ENCODE peak calls at places on chromosomes 7 and 10, in eight cellular contexts. Q is suprapubic skin, E is neural progenitor cell, P is IMR-90, H is left ventricle myocardium inferior, F is hepatocyte, B is aorta, G is AG04450. K is an unnamed sample.

GRCh38 chr10:126917975-126918908 is 13.0 kb downstream of the DOCK1 start:
- DNase-seq in F (no peak), B (no peak), P (no peak), H (no peak), G (no peak), E (peak; percentile 39), Q (peak; percentile 52), K (no peak)

GRCh38 chr10:58350619-58351323 is 16.0 kb downstream of the UBE2D1 start:
- DNase-seq in P (peak; percentile 57), Q (no peak), E (no peak), F (no peak), B (no peak), G (no peak), H (no peak), K (no peak)

GRCh38 chr10:118173326-118173725 is 126.6 kb upstream of the RAB11FIP2 start:
- DNase-seq in F (no peak), G (no peak), E (no peak), B (no peak), Q (no peak), H (no peak), P (no peak), K (no peak)

GRCh38 chr10:113905756-113906155 is 51.3 kb downstream of the NHLRC2 start:
- DNase-seq in G (no peak), F (no peak), H (no peak), E (no peak), B (no peak), Q (no peak), P (no peak), K (no peak)

GRCh38 chr7:131234719-131235488 is 92.8 kb upstream of the MKLN1 start:
- DNase-seq in Q (no peak), F (no peak), G (no peak), H (no peak), P (peak; percentile 13), E (no peak), B (no peak), K (no peak)

GRCh38 chr7:74252893-74253292 is 1.3 kb downstream of the RFC2 start:
- DNase-seq in F (no peak), B (no peak), P (no peak), G (no peak), H (no peak), E (no peak), Q (no peak), K (no peak)

GRCh38 chr7:19519443-19519977 is 189.3 kb downstream of the POLR1F start:
- DNase-seq in H (peak; percentile 20), G (no peak), E (no peak), F (no peak), B (no peak), P (no peak), Q (no peak), K (no peak)

GRCh38 chr10:6617319-6618076 is 37.4 kb upstream of the PRKCQ start:
- DNase-seq in E (no peak), H (no peak), B (no peak), Q (no peak), F (no peak), G (no peak), P (no peak), K (no peak)

GRCh38 chr7:148807451-148807850 is 76.6 kb downstream of the EZH2 start:
- DNase-seq in H (no peak), F (no peak), B (no peak), E (no peak), P (no peak), G (no peak), Q (no peak), K (no peak)

GRCh38 chr7:148806187-148806586 is 77.9 kb downstream of the EZH2 start:
- DNase-seq in Q (no peak), E (no peak), H (no peak), P (no peak), B (no peak), G (no peak), F (no peak), K (no peak)

GRCh38 chr7:148811892-148812291 is 72.2 kb downstream of the EZH2 start:
- DNase-seq in H (no peak), F (no peak), E (no peak), P (no peak), Q (no peak), G (no peak), B (no peak), K (no peak)

GRCh38 chr7:148813890-148814289 is 70.2 kb downstream of the EZH2 start:
- DNase-seq in F (no peak), H (no peak), G (no peak), E (no peak), P (no peak), Q (no peak), B (no peak), K (no peak)

DNA sequence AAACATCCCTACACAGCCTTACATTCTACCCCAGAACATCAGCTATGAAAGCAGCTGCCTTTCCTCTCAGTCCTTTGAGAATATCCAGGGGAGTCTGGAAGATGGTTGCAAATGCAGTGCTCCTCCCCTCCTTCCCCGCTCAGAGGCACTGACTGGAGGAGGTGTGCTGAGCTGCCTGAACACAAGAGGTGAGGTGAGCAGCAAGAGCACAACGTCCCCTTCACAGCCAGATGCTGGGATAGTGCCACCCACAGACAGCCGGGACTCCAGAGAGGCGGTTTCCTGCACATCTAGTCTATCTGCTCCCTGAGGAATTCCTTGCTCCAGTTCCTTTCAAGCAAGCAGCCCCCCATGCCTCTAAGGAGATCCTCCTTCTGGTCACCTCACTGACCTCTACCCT is 74.2 kb downstream of the EZH2 start:
- DNase-seq in H (no peak), B (no peak), Q (no peak), G (no peak), F (no peak), E (peak; percentile 10), P (no peak), K (peak; percentile 55)
- H3K4me3 ChIP-seq in H (no peak overlapping the region), B (no peak overlapping the region), Q (no peak overlapping the region), G (no peak overlapping the region), F (no peak overlapping the region), E (no peak overlapping the region), P (no peak overlapping the region), K (no peak overlapping the region)

DNA sequence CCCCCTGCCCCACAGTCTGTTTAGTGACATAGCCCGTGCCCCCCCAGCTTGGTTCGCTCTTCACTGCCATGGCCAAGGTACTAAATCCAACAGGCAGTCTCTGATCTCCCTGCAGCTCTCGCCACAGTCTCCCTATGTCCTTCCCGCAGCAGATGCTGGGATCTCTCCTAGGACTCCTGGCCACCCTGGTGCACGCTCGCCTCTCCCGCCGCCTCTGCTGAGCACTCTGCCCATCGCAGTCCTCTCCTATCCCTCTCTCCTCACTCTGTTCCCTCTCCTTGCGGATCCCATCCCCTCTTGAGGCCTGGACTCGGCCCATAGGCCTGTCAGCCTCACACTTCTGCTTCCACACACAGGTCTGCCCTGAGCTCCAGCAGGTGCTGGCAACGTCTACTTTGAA is 204.8 kb upstream of the TCERG1L start:
- DNase-seq in G (no peak), P (no peak), B (no peak), E (no peak), H (no peak), Q (no peak), F (no peak), K (peak; percentile 40)
- H3K27me3 ChIP-seq in G (no peaks in the 10 kb centered on the region), P (no peaks in the 10 kb centered on the region), B (no peaks in the 10 kb centered on the region), E (no peaks in the 10 kb centered on the region), H (peaks cover 80% of the 10 kb centered on the region), Q (peaks cover 11% of the 10 kb centered on the region), F (peaks cover 7% of the 10 kb centered on the region), K (no peaks in the 10 kb centered on the region)

DNA sequence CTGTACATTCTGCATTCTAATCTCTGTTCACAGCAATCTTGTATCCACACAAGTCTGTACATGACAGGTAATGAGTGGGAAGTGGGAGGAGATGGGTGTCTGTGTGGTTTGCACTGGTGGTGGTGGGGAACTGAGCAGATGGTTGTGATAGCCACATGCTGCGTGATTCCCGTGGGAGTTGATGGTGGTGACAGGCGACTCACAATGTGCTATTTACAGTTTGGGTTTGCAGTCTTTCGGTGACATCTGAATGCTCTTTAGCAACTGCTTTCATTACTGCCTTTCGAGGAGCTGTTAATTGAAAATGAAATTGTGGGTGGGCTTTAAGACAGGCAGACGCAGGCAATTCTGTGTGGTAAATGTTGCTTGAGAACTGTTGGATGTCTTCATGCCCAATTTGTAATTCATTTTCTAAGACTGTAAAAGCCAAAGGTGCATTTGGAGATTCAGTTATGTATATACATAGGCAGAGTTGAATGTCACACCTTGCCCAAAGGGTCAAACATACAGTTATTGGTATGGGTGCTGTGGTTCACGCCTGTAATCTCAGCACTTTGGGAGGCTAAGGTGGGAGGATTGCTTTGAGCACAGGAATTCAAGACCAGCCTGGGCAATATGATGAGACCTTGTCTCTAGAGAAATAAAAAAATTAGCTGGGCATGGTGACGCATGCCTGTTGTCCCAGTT is 308.2 kb downstream of the AUTS2 start:
- DNase-seq in G (no peak), H (no peak), E (no peak), P (no peak), B (no peak), F (no peak), Q (no peak), K (no peak)
- H3K4me3 ChIP-seq in G (no peak overlapping the region), H (no peak overlapping the region), E (no peak overlapping the region), P (no peak overlapping the region), B (no peak overlapping the region), F (no peak overlapping the region), Q (no peak overlapping the region), K (no peak overlapping the region)

GRCh38 chr7:76261329-76261728 is 41.1 kb upstream of the HSPB1 start:
- DNase-seq in F (no peak), P (no peak), E (no peak), H (no peak), G (no peak), B (no peak), Q (no peak), K (no peak)

GRCh38 chr7:76257973-76258372 is 44.5 kb upstream of the HSPB1 start:
- DNase-seq in G (no peak), B (no peak), E (peak; percentile 28), P (no peak), H (no peak), Q (no peak), F (no peak), K (peak; percentile 58)

GRCh38 chr7:76261935-76262334 is 40.5 kb upstream of the HSPB1 start:
- DNase-seq in P (no peak), Q (no peak), B (no peak), E (no peak), H (no peak), G (no peak), F (no peak), K (no peak)

GRCh38 chr7:76260171-76260703 is 42.2 kb upstream of the HSPB1 start:
- DNase-seq in H (no peak), F (peak; percentile 62), G (no peak), P (no peak), B (no peak), E (peak; percentile 97), Q (no peak), K (peak; percentile 98)

DNA sequence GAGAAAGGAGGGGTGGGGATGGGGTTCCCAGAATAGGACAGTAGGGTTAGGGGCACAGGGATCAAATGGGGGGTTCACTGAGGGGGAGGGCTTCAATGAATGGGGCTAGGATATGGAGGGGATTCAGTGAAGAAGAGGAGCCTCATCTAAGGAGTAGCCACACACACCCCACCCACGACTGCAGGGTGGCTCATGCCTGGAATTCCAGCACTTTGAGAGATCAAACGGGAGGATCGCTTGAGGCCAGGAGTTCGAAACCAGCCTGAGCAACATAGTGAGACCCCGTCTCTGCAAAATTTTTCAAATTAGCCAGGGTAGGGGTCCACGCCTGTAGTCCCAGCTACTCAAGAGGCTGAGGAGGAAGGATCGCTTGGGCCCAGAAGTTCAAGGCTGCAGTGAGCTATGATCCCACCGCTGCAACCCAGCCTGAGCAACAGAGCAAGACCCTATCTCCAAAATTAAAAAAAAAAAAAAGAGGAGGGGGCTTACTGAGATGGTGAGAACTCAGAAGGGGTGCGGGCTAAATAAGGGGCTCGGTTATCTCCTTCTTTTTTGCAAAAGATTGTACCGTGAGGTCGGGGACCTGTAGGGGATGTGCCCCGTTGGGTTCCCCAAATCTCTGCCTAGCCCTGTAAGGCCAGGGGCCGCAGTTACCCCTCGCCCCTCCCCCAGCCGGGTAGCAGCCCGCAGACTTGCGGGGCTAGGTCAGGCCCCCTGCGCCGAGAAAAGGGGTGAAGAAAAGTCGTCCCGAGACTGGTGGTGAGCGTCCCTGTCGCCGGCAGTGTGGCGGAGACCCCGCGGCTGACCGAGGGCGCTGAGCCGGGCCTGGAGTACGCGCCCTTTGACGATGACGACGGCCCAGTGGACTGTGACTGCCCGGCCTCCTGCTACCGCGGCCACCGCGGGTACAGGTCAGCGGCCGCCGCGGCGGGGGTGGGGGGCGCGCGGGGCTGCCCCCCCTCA is 43.1 kb upstream of the HSPB1 start:
- DNase-seq in E (peak; percentile 76), P (no peak), G (no peak), H (no peak), Q (no peak), F (no peak), B (no peak), K (no peak)
- H3K27me3 ChIP-seq in E (no peaks in the 10 kb centered on the region), P (peaks cover 29% of the 10 kb centered on the region), G (peaks cover 26% of the 10 kb centered on the region), H (peaks cover 89% of the 10 kb centered on the region), Q (peaks cover 27% of the 10 kb centered on the region), F (peaks cover 5% of the 10 kb centered on the region), B (no peaks in the 10 kb centered on the region), K (peaks cover 5% of the 10 kb centered on the region)